ENCODE peak calls at places on chromosome 5, in eight cellular contexts. D is stimulated activated CD8-positive, alpha-beta memory T cell treated with anti-CD3 and anti-CD28 coated beads, Interleukin-2, amount 100 ng/mL, for 48 hours; Q is CD4-positive, alpha-beta memory T cell; T is lung microvascular endothelial cell; K is CD4-positive, CD25-positive, alpha-beta regulatory T cell; P is NCI-H1105 treated with DMSO at 0.1 percent for 48 hours; C is T follicular helper cell; H is AML-193. B is an unnamed sample.

GRCh38 chr5:147973086-147973485 is 66.7 kb upstream of the C5orf46 start:
- DNase-seq in D (no peak), Q (no peak), T (no peak), K (no peak), P (peak), C (no peak), H (no peak), B (no peak)

GRCh38 chr5:143812085-143812705 is at the start of gene HMHB1:
- DNase-seq in D (no peak), Q (no peak), T (no peak), K (no peak), P (no peak), C (no peak), H (no peak), B (no peak)

GRCh38 chr5:54620583-54620933 is 103.0 kb downstream of the SNX18 start:
- DNase-seq in D (no peak), Q (no peak), T (no peak), K (no peak), P (no peak), C (no peak), H (no peak), B (no peak)

GRCh38 chr5:88606626-88607025 is 276.4 kb downstream of the MEF2C start:
- DNase-seq in D (no peak), Q (no peak), T (no peak), K (no peak), P (no peak), C (no peak), H (no peak), B (no peak)

GRCh38 chr5:170347022-170347421 is 42.1 kb downstream of the KCNMB1 start:
- DNase-seq in D (no peak), Q (no peak), T (no peak), K (no peak), P (no peak), C (no peak), H (no peak), B (no peak)

GRCh38 chr5:89071101-89071940 is 188.3 kb upstream of the MEF2C start:
- DNase-seq in D (no peak), Q (no peak), T (no peak), K (no peak), P (no peak), C (no peak), H (no peak), B (no peak)

GRCh38 chr5:126360467-126360866 is 62.7 kb upstream of the GRAMD2B start:
- DNase-seq in D (no peak), Q (no peak), T (no peak), K (no peak), P (no peak), C (no peak), H (no peak), B (no peak)

GRCh38 chr5:179243333-179243732 is 101.9 kb downstream of the ADAMTS2 start:
- DNase-seq in D (no peak), Q (no peak), T (no peak), K (no peak), P (no peak), C (no peak), H (no peak), B (no peak)